ENCODE peak calls at places on chromosomes 1 and 21, in eight cellular contexts. X, V, O, Z, U, N, W and F are unnamed samples.
A peak's percentile ranks its signal among the peaks of the same experiment; 100 is the strongest.

GRCh38 chr1:88612299-88612698 is 71.8 kb upstream of the PKN2 start:
- DNase-seq in X (no peak), V (no peak), O (peak; percentile 28), Z (no peak), U (peak; percentile 26), N (no peak), W (no peak), F (no peak)

GRCh38 chr1:112057736-112058135 is 68.3 kb upstream of the KCND3 start:
- DNase-seq in X (no peak), V (no peak), O (no peak), Z (no peak), U (no peak), N (no peak), W (no peak), F (no peak)

GRCh38 chr21:33598051-33598450 is 9.6 kb upstream of the DONSON start:
- DNase-seq in X (no peak), V (no peak), O (no peak), Z (no peak), U (no peak), N (no peak), W (no peak), F (no peak)

GRCh38 chr1:107572674-107573205 is 392.2 kb downstream of the VAV3 start:
- DNase-seq in X (peak; percentile 32), V (no peak), O (no peak), Z (peak; percentile 1), U (peak; percentile 88), N (no peak), W (no peak), F (no peak)

GRCh38 chr1:25687221-25688017 is 70.8 kb downstream of the MAN1C1 start:
- DNase-seq in X (no peak), V (no peak), O (no peak), Z (no peak), U (no peak), N (no peak), W (no peak), F (no peak)

GRCh38 chr1:157849229-157849875 is 7.7 kb upstream of the CD5L start:
- DNase-seq in X (no peak), V (peak; percentile 47), O (no peak), Z (no peak), U (no peak), N (no peak), W (no peak), F (no peak)

GRCh38 chr1:162197615-162198497 is 128.4 kb downstream of the NOS1AP start:
- DNase-seq in X (no peak), V (no peak), O (no peak), Z (no peak), U (no peak), N (no peak), W (no peak), F (no peak)

GRCh38 chr1:40438391-40439015 is 11.8 kb upstream of the ZFP69B start:
- DNase-seq in X (peak; percentile 16), V (no peak), O (peak; percentile 39), Z (no peak), U (no peak), N (no peak), W (no peak), F (peak; percentile 24)

GRCh38 chr1:66557157-66557556 is 23.2 kb downstream of the SGIP1 start:
- DNase-seq in X (peak; percentile 45), V (no peak), O (no peak), Z (no peak), U (no peak), N (no peak), W (no peak), F (no peak)

GRCh38 chr1:93774707-93775106 is 93.1 kb upstream of the BCAR3 start:
- DNase-seq in X (no peak), V (no peak), O (no peak), Z (no peak), U (no peak), N (no peak), W (no peak), F (no peak)

GRCh38 chr1:223849352-223849751 is 3.6 kb upstream of the TP53BP2 start:
- DNase-seq in X (no peak), V (peak; percentile 31), O (no peak), Z (no peak), U (no peak), N (no peak), W (no peak), F (no peak)

GRCh38 chr1:67614511-67614934 is 70.5 kb upstream of the GADD45A start:
- DNase-seq in X (peak; percentile 54), V (no peak), O (no peak), Z (no peak), U (peak; percentile 97), N (no peak), W (no peak), F (no peak)

GRCh38 chr1:223702735-223703667 is 9.3 kb upstream of the CAPN2 start:
- DNase-seq in X (peak; percentile 67), V (no peak), O (no peak), Z (no peak), U (peak; percentile 88), N (no peak), W (no peak), F (no peak)

GRCh38 chr1:21939650-21940374 is 2.7 kb upstream of the HSPG2 start:
- DNase-seq in X (peak; percentile 96), V (no peak), O (peak; percentile 79), Z (peak; percentile 85), U (peak; percentile 71), N (peak; percentile 89), W (no peak), F (no peak)

GRCh38 chr1:93680121-93681094 is 1.2 kb downstream of the BCAR3 start:
- DNase-seq in X (peak; percentile 88), V (peak; percentile 61), O (peak; percentile 87), Z (peak; percentile 59), U (peak; percentile 86), N (peak; percentile 86), W (peak; percentile 16), F (no peak)

GRCh38 chr1:42779725-42780124 is 5.1 kb upstream of the TMEM269 start:
- DNase-seq in X (no peak), V (no peak), O (no peak), Z (no peak), U (no peak), N (no peak), W (no peak), F (no peak)

GRCh38 chr1:185453496-185454192 is 136.6 kb upstream of the IVNS1ABP start:
- DNase-seq in X (peak; percentile 45), V (no peak), O (no peak), Z (peak; percentile 82), U (no peak), N (no peak), W (no peak), F (no peak)

GRCh38 chr1:42439940-42440339 is 15.9 kb downstream of the ZMYND12 start:
- DNase-seq in X (peak; percentile 45), V (no peak), O (no peak), Z (peak; percentile 7), U (peak; percentile 94), N (no peak), W (no peak), F (no peak)

GRCh38 chr1:207644852-207645631 is at the start of gene CR1L:
- DNase-seq in X (peak; percentile 37), V (peak; percentile 73), O (peak; percentile 81), Z (no peak), U (no peak), N (peak; percentile 78), W (peak; percentile 58), F (no peak)
- H3K4me3 ChIP-seq in X (peak within 1 kb of the TSS; percentile 72), V (peak within 1 kb of the TSS; percentile 69), O (no peak within 1 kb of the TSS), Z (peak within 1 kb of the TSS; percentile 65), U (peak within 1 kb of the TSS; percentile 25), N (peak within 1 kb of the TSS; percentile 76), W (peak within 1 kb of the TSS; percentile 77), F (peak within 1 kb of the TSS; percentile 41)

DNA sequence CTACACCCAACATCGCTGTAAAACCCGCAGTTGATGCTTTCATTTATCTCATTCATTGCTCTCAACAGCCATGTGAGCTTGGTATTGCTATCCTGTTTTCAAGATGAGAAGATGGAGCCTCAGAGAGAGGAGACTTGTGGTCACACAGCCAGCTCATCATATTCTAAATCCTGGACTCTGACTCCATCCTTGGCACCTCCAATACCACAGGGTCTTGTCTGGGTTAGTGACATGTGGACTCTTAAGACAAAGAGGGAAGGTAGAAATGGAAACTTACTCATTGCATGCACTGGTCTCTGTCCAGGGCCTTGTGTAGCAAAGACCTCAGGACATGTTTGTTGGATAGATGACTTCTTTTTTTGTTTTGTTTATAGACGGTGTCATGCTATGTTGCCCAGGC is 7.0 kb upstream of the RNF19B start:
- DNase-seq in X (no peak), V (no peak), O (no peak), Z (no peak), U (no peak), N (no peak), W (no peak), F (no peak)
- H3K4me3 ChIP-seq in X (no peak overlapping the region), V (no peak overlapping the region), O (no peak overlapping the region), Z (no peak overlapping the region), U (no peak overlapping the region), N (no peak overlapping the region), W (no peak overlapping the region), F (no peak overlapping the region)

GRCh38 chr1:173280899-173281660 is 73.9 kb upstream of the TNFSF4 start:
- DNase-seq in X (no peak), V (no peak), O (no peak), Z (no peak), U (no peak), N (no peak), W (no peak), F (no peak)

GRCh38 chr1:173287785-173288184 is 80.7 kb upstream of the TNFSF4 start:
- DNase-seq in X (no peak), V (no peak), O (no peak), Z (no peak), U (no peak), N (no peak), W (no peak), F (no peak)

GRCh38 chr1:173285046-173285445 is 77.9 kb upstream of the TNFSF4 start:
- DNase-seq in X (no peak), V (no peak), O (no peak), Z (no peak), U (no peak), N (no peak), W (no peak), F (no peak)
- H3K4me3 ChIP-seq in X (no peak overlapping the region), V (no peak overlapping the region), O (no peak overlapping the region), Z (no peak overlapping the region), U (no peak overlapping the region), N (no peak overlapping the region), W (no peak overlapping the region), F (no peak overlapping the region)

DNA sequence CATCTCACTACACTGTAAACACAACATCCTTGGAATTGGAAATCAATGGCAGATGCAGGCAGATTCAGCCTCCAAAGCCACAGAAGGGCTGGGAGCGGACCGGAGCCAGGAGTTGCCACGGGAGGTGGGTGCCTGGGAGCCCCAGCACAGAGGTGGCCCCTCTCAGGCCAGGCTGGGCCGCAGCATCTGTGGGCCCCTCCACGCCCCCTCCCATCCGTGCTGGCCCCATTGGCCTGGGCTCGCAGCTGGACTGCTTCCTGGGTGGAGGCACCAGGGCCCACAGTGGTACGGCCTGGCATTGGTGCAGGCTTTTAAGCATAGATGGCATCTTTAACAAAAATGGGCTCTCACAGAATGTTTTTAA is 64.2 kb downstream of the SLX9 start:
- DNase-seq in X (no peak), V (no peak), O (no peak), Z (no peak), U (no peak), N (no peak), W (no peak), F (no peak)
- H3K4me3 ChIP-seq in X (no peak overlapping the region), V (no peak overlapping the region), O (no peak overlapping the region), Z (no peak overlapping the region), U (no peak overlapping the region), N (no peak overlapping the region), W (no peak overlapping the region), F (no peak overlapping the region)

GRCh38 chr1:51515982-51516638 is 3.0 kb downstream of the EPS15 start:
- DNase-seq in X (no peak), V (no peak), O (no peak), Z (no peak), U (no peak), N (no peak), W (no peak), F (no peak)
- H3K4me3 ChIP-seq in X (no peak overlapping the region), V (peak overlapping the region; percentile 93), O (no peak overlapping the region), Z (no peak overlapping the region), U (peak overlapping the region; percentile 100), N (peak overlapping the region; percentile 84), W (no peak overlapping the region), F (no peak overlapping the region)